ENCODE peak calls at places on chromosomes 2 and 18, in four cellular contexts. A is A549, P is sigmoid colon, Z is stomach. V is an unnamed sample.
A peak's percentile ranks its signal among the peaks of the same experiment; 100 is the strongest.

GRCh38 chr2:96754317-96754716 is 6.4 kb upstream of the CNNM4 start:
- DNase-seq in A (no peak), P (no peak), Z (no peak), V (no peak)

GRCh38 chr2:33579226-33579625 is 19.9 kb downstream of the FAM98A start:
- DNase-seq in A (no peak), P (no peak), Z (no peak), V (no peak)

GRCh38 chr2:3460161-3460560 is 59.2 kb downstream of the ADI1 start:
- DNase-seq in P (no peak), A (no peak), Z (peak; percentile 23), V (no peak)

GRCh38 chr2:176317246-176318065 is 48.2 kb downstream of the MTX2 start:
- DNase-seq in P (no peak), A (no peak), Z (no peak), V (no peak)

GRCh38 chr2:40488101-40488598 is 36.3 kb upstream of the SLC8A1 start:
- DNase-seq in P (no peak), Z (no peak), A (peak; percentile 18), V (no peak)

GRCh38 chr2:98253461-98254073 is 92.7 kb upstream of the CNGA3 start:
- DNase-seq in A (no peak), P (no peak), Z (no peak), V (no peak)

GRCh38 chr2:169504651-169505050 is 4.9 kb upstream of the KLHL41 start:
- DNase-seq in Z (no peak), P (no peak), A (no peak), V (no peak)

GRCh38 chr2:105556366-105556765 is 157.5 kb upstream of the FHL2 start:
- DNase-seq in P (no peak), A (no peak), Z (no peak), V (no peak)

GRCh38 chr2:202237787-202238233 is 587 bp downstream of the SUMO1 start:
- DNase-seq in Z (no peak), P (peak; percentile 66), A (peak; percentile 40), V (no peak)

GRCh38 chr2:72921866-72922265 is 4.5 kb downstream of the EMX1 start:
- DNase-seq in P (peak; percentile 20), Z (peak; percentile 10), A (no peak), V (no peak)

GRCh38 chr18:46413684-46414083 is 243.3 kb downstream of the LOXHD1 start:
- DNase-seq in P (no peak), Z (no peak), A (no peak), V (no peak)

GRCh38 chr2:159153463-159153862 is 133.0 kb downstream of the WDSUB1 start:
- DNase-seq in Z (peak; percentile 49), A (no peak), P (no peak), V (no peak)

GRCh38 chr2:61493523-61493942 is 22.6 kb upstream of the USP34 start:
- DNase-seq in Z (no peak), A (no peak), P (no peak), V (no peak)

GRCh38 chr2:161586517-161587167 is 37.6 kb upstream of the SLC4A10 start:
- DNase-seq in Z (no peak), A (peak; percentile 7), P (no peak), V (no peak)

GRCh38 chr2:86807462-86808275 is 17.0 kb upstream of the CD8A start:
- DNase-seq in P (no peak), A (peak; percentile 77), Z (peak; percentile 38), V (peak; percentile 20)

GRCh38 chr18:56672391-56672790 is 21.2 kb downstream of the WDR7 start:
- DNase-seq in A (no peak), Z (no peak), P (no peak), V (no peak)

GRCh38 chr18:63192885-63193349 is 126.7 kb downstream of the BCL2 start:
- DNase-seq in Z (no peak), A (no peak), P (no peak), V (no peak)

GRCh38 chr2:3180082-3180908 is 197.3 kb downstream of the EIPR1 start:
- DNase-seq in Z (no peak), P (no peak), A (no peak), V (no peak)

GRCh38 chr2:219663116-219663762 is 35.8 kb downstream of the SLC4A3 start:
- DNase-seq in A (no peak), P (no peak), Z (no peak), V (no peak)

GRCh38 chr2:12685145-12685544 is 31.6 kb upstream of the TRIB2 start:
- DNase-seq in P (no peak), Z (no peak), A (no peak), V (no peak)

GRCh38 chr2:99818842-99819241 is 323.5 kb downstream of the AFF3 start:
- DNase-seq in Z (no peak), A (peak; percentile 8), P (no peak), V (no peak)

GRCh38 chr2:177604291-177605065 is 211.9 kb downstream of the AGPS start:
- DNase-seq in Z (no peak), A (peak; percentile 36), P (no peak), V (no peak)

GRCh38 chr2:234292205-234292954 is 204.5 kb downstream of the ARL4C start:
- DNase-seq in A (no peak), P (no peak), Z (no peak), V (no peak)

GRCh38 chr2:160876765-160877164 is 283.5 kb upstream of the TANK start:
- DNase-seq in P (no peak), Z (no peak), A (no peak), V (no peak)

GRCh38 chr2:147173186-147173575 is 671.6 kb upstream of the ACVR2A start:
- DNase-seq in A (no peak), P (no peak), Z (no peak), V (no peak)

GRCh38 chr18:33183136-33183535 is 257.4 kb downstream of the CCDC178 start:
- DNase-seq in A (no peak), Z (no peak), P (no peak), V (no peak)

GRCh38 chr18:5879479-5879882 is 15.8 kb downstream of the TMEM200C start:
- DNase-seq in P (no peak), A (no peak), Z (no peak), V (no peak)

GRCh38 chr2:181357979-181358378 is 99.2 kb upstream of the ITGA4 start:
- DNase-seq in A (no peak), Z (no peak), P (no peak), V (no peak)

GRCh38 chr2:32947484-32948143 is 861 bp downstream of the LTBP1 start:
- DNase-seq in A (peak; percentile 56), P (peak; percentile 70), Z (peak; percentile 45), V (no peak)

GRCh38 chr2:189024861-189025618 is 50.9 kb downstream of the COL3A1 start:
- DNase-seq in P (no peak), Z (no peak), A (no peak), V (no peak)

GRCh38 chr2:34547900-34548299 is 948.8 kb upstream of the FAM98A start:
- DNase-seq in Z (no peak), A (no peak), P (no peak), V (no peak)

GRCh38 chr18:3966985-3967856 is 487.9 kb downstream of the DLGAP1 start:
- DNase-seq in Z (no peak), A (peak; percentile 39), P (no peak), V (no peak)

GRCh38 chr2:168062054-168062453 is 185.3 kb downstream of the STK39 start:
- DNase-seq in Z (no peak), P (no peak), A (no peak), V (no peak)
- TF ChIP-seq EP300 in Z (no peak), P (no peak), A (no peak), V (no peak)

GRCh38 chr2:85468704-85469349 is 50.3 kb downstream of the SH2D6 start:
- DNase-seq in A (peak; percentile 69), Z (peak; percentile 87), P (peak; percentile 54), V (no peak)
- H3K27ac ChIP-seq in A (peak overlapping the region; percentile 81), Z (peak overlapping the region; percentile 71), P (peak overlapping the region; percentile 57), V (no peak overlapping the region)

GRCh38 chr2:36568533-36569246 is 29.3 kb downstream of the FEZ2 start:
- DNase-seq in P (no peak), Z (no peak), A (peak; percentile 43), V (no peak)
- TF ChIP-seq POLR2A in P (no peak), Z (no peak), A (no peak), V (no peak)

GRCh38 chr2:239192456-239192855 is 208.4 kb downstream of the HDAC4 start:
- DNase-seq in P (peak; percentile 55), Z (peak; percentile 19), A (no peak), V (no peak)
- TF ChIP-seq EP300 in P (no peak), Z (no peak), A (no peak), V (no peak)

GRCh38 chr18:74803769-74804168 is 206.1 kb downstream of the ZNF407 start:
- DNase-seq in A (no peak), Z (no peak), P (no peak), V (no peak)

GRCh38 chr18:74803117-74803516 is 205.4 kb downstream of the ZNF407 start:
- DNase-seq in A (no peak), P (no peak), Z (no peak), V (no peak)

GRCh38 chr18:74804677-74805076 is 207.0 kb downstream of the ZNF407 start:
- DNase-seq in P (no peak), A (no peak), Z (no peak), V (no peak)

GRCh38 chr18:74806700-74807416 is 209.2 kb downstream of the ZNF407 start:
- DNase-seq in A (peak; percentile 8), Z (no peak), P (no peak), V (no peak)

GRCh38 chr18:74806073-74806472 is 208.4 kb downstream of the ZNF407 start:
- DNase-seq in A (no peak), Z (peak; percentile 58), P (no peak), V (no peak)
- H3K27ac ChIP-seq in A (no peak overlapping the region), Z (peak overlapping the region; percentile 74), P (peak overlapping the region; percentile 30), V (no peak overlapping the region)

GRCh38 chr2:65382323-65382722 is 50.1 kb downstream of the SPRED2 start:
- DNase-seq in P (no peak), Z (no peak), A (no peak), V (no peak)

GRCh38 chr2:65381607-65382032 is 50.8 kb downstream of the SPRED2 start:
- DNase-seq in Z (no peak), A (no peak), P (no peak), V (no peak)

GRCh38 chr2:65383571-65384488 is 48.6 kb downstream of the SPRED2 start:
- DNase-seq in P (no peak), Z (peak; percentile 43), A (no peak), V (no peak)

GRCh38 chr2:65380243-65380642 is 52.2 kb downstream of the SPRED2 start:
- DNase-seq in Z (no peak), P (no peak), A (no peak), V (no peak)

GRCh38 chr2:65382776-65383357 is 49.5 kb downstream of the SPRED2 start:
- DNase-seq in P (peak; percentile 85), A (peak; percentile 44), Z (peak; percentile 87), V (peak; percentile 67)
- TF ChIP-seq POLR2A in P (no peak), A (no peak), Z (no peak), V (no peak)

DNA sequence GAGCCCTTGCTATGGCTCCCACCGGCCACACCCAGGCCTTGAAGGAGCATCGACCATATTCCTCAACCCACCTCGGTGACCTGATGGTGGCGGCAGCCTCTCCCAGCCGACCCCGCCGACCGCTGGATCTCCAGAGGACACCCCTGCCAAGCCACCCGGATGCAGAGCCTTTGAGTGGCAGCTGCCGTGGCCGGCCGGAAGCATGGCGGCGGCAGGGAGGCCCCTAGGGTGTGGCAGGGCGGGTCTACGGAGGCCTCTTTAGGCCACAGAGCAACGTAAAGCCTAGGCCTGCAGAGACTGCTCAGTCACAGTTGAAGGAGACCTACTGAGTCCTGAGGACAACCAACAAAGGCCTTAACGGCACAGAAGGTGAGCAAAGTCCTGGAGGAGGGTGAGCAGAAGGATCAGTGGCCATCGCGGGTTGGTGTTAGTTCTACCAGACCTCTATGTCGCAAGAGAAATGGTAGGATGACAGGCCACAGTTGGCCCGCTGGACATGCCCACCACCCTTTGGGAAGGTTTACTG is 50.4 kb upstream of the TMEM247 start:
- DNase-seq in P (no peak), Z (no peak), A (no peak), V (no peak)
- TF ChIP-seq EP300 in P (no peak), Z (no peak), A (no peak), V (no peak)

V was measured in tibial nerve.